ENCODE peak calls at places on chromosomes 12 and 14, in four cellular contexts. B is astrocyte of the hippocampus, O is prostate gland, S is mucosa of descending colon. W is an unnamed sample.

GRCh38 chr12:107436376-107436775 is 249.2 kb upstream of the PWP1 start:
- DNase-seq in B (peak), O (no peak), S (no peak), W (peak)

GRCh38 chr14:64879635-64880381 is at the start of gene SPTB:
- DNase-seq in B (peak), O (peak), S (peak), W (peak)

GRCh38 chr12:3078086-3078820 is 1.1 kb downstream of the TSPAN9 start:
- DNase-seq in B (no peak), O (no peak), S (no peak), W (no peak)

GRCh38 chr14:90693413-90693812 is 122.8 kb downstream of the TTC7B start:
- DNase-seq in B (no peak), O (no peak), S (no peak), W (no peak)

GRCh38 chr14:74574092-74574438 is 38.0 kb downstream of the LTBP2 start:
- DNase-seq in B (peak), O (no peak), S (no peak), W (no peak)

GRCh38 chr12:26378721-26379120 is 183.3 kb downstream of the SSPN start:
- DNase-seq in B (no peak), O (no peak), S (peak), W (no peak)

GRCh38 chr12:55842681-55843429 is at the start of gene MMP19:
- DNase-seq in B (peak), O (no peak), S (no peak), W (no peak)

GRCh38 chr12:110563702-110564470 is 19.2 kb downstream of the PPTC7 start:
- DNase-seq in B (no peak), O (no peak), S (no peak), W (no peak)

GRCh38 chr12:15469342-15469741 is 147.0 kb downstream of the PTPRO start:
- DNase-seq in B (no peak), O (no peak), S (no peak), W (no peak)